ENCODE peak calls at places on chromosome 3, in six cellular contexts. P, G, W, D, Z and R are unnamed samples.

GRCh38 chr3:64928683-64929082 is 240.9 kb upstream of the ADAMTS9 start:
- DNase-seq in P (no peak), G (no peak), W (no peak), D (no peak), Z (no peak), R (no peak)

GRCh38 chr3:143436231-143436930 is 316.8 kb downstream of the CHST2 start:
- DNase-seq in P (peak; percentile 47), G (no peak), W (no peak), D (no peak), Z (no peak), R (no peak)

GRCh38 chr3:15754047-15754446 is 43.7 kb downstream of the ANKRD28 start:
- DNase-seq in P (peak; percentile 44), G (no peak), W (no peak), D (no peak), Z (no peak), R (no peak)

GRCh38 chr3:139301654-139302053 is 42.2 kb upstream of the MRPS22 start:
- DNase-seq in P (no peak), G (no peak), W (no peak), D (no peak), Z (no peak), R (no peak)

GRCh38 chr3:49840371-49840770 is 16.0 kb downstream of the TRAIP start:
- DNase-seq in P (no peak), G (no peak), W (no peak), D (no peak), Z (no peak), R (no peak)

GRCh38 chr3:38662544-38662943 is 13.1 kb upstream of the SCN5A start:
- DNase-seq in P (peak; percentile 43), G (no peak), W (no peak), D (no peak), Z (no peak), R (no peak)

GRCh38 chr3:58260261-58260731 is 22.7 kb downstream of the ABHD6 start:
- DNase-seq in P (peak; percentile 93), G (no peak), W (no peak), D (no peak), Z (no peak), R (no peak)

GRCh38 chr3:99429501-99429900 is 208.9 kb upstream of the COL8A1 start:
- DNase-seq in P (no peak), G (no peak), W (no peak), D (no peak), Z (no peak), R (no peak)

GRCh38 chr3:51949121-51949520 is 6.1 kb upstream of the GPR62 start:
- DNase-seq in P (no peak), G (no peak), W (no peak), D (no peak), Z (no peak), R (no peak)

GRCh38 chr3:50627407-50628051 is 10.6 kb downstream of the MAPKAPK3 start:
- DNase-seq in P (peak; percentile 69), G (no peak), W (peak; percentile 63), D (peak; percentile 83), Z (no peak), R (peak; percentile 38)

GRCh38 chr3:119457260-119457659 is 6.2 kb downstream of the TMEM39A start:
- DNase-seq in P (no peak), G (no peak), W (no peak), D (no peak), Z (no peak), R (no peak)

GRCh38 chr3:42118762-42119361 is 27.7 kb downstream of the TRAK1 start:
- DNase-seq in P (peak; percentile 49), G (no peak), W (no peak), D (no peak), Z (peak; percentile 13), R (peak; percentile 56)

GRCh38 chr3:132004571-132004970 is 30.2 kb downstream of the CPNE4 start:
- DNase-seq in P (no peak), G (no peak), W (no peak), D (no peak), Z (no peak), R (no peak)

GRCh38 chr3:123335007-123335670 is 113.8 kb downstream of the ADCY5 start:
- DNase-seq in P (no peak), G (no peak), W (peak; percentile 20), D (no peak), Z (no peak), R (no peak)

GRCh38 chr3:143538577-143538981 is 309.7 kb downstream of the SLC9A9 start:
- DNase-seq in P (peak; percentile 36), G (no peak), W (no peak), D (no peak), Z (no peak), R (no peak)

GRCh38 chr3:184541886-184542562 is 19.6 kb upstream of the EPHB3 start:
- DNase-seq in P (no peak), G (no peak), W (no peak), D (no peak), Z (no peak), R (no peak)

GRCh38 chr3:160981217-160981938 is 123.8 kb downstream of the B3GALNT1 start:
- DNase-seq in P (no peak), G (peak; percentile 14), W (no peak), D (no peak), Z (no peak), R (no peak)

GRCh38 chr3:9422712-9423424 is 25.5 kb downstream of the SETD5 start:
- DNase-seq in P (peak; percentile 98), G (peak; percentile 70), W (peak; percentile 38), D (peak; percentile 54), Z (peak; percentile 87), R (peak; percentile 87)

GRCh38 chr3:102105113-102105642 is 255.9 kb downstream of the NFKBIZ start:
- DNase-seq in P (no peak), G (no peak), W (no peak), D (no peak), Z (no peak), R (no peak)

GRCh38 chr3:119571688-119572087 is 7.6 kb upstream of the ADPRH start:
- DNase-seq in P (no peak), G (no peak), W (no peak), D (no peak), Z (no peak), R (no peak)

DNA sequence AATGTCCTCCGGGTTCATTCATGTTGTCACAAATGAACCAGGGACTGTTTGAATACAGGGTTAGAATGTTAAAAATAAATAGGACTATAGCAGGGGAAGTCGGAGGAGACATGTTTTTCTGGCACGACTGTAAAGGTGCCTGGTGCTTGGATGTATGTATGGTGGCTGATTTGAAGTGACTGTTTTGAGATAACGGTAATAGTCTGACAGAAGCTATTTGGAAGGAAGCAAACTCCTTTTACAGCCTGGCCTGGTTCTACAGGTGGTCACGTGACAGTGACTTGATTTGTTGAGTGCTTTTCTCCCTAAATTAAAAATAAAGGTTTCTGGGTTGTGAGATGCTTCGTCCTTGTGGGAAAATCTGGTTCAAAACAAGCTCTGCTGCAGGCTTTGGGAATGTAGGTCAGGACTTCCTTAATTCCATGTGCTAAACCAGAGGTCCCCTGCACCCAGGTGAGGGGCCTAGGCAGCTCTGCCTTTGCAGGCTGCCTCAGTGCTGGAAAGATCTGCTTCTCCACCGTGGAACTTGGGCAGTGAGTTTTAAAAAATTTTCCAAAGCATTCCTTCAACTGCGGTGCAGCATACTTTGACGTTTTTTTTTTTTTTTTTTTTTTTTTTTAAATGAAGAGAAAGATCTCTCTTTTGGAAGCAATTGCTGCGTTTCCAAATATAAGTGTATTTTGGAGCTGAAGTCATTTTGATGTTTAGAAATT is 30.7 kb downstream of the ITPR1 start:
- DNase-seq in P (no peak), G (no peak), W (no peak), D (no peak), Z (no peak), R (no peak)
- H3K27ac ChIP-seq in P (no peak overlapping the region), G (no peak overlapping the region), W (peak overlapping the region; percentile 57), D (no peak overlapping the region), Z (no peak overlapping the region), R (peak overlapping the region; percentile 44)

GRCh38 chr3:124431585-124431984 is 298.7 kb upstream of the UMPS start:
- DNase-seq in P (no peak), G (no peak), W (no peak), D (no peak), Z (no peak), R (no peak)

GRCh38 chr3:124424396-124424795 is 305.9 kb upstream of the UMPS start:
- DNase-seq in P (no peak), G (no peak), W (no peak), D (no peak), Z (no peak), R (no peak)

GRCh38 chr3:124434176-124434575 is 296.1 kb upstream of the UMPS start:
- DNase-seq in P (no peak), G (no peak), W (no peak), D (no peak), Z (no peak), R (no peak)

GRCh38 chr3:124428372-124429128 is 301.7 kb upstream of the UMPS start:
- DNase-seq in P (no peak), G (no peak), W (no peak), D (no peak), Z (no peak), R (no peak)

DNA sequence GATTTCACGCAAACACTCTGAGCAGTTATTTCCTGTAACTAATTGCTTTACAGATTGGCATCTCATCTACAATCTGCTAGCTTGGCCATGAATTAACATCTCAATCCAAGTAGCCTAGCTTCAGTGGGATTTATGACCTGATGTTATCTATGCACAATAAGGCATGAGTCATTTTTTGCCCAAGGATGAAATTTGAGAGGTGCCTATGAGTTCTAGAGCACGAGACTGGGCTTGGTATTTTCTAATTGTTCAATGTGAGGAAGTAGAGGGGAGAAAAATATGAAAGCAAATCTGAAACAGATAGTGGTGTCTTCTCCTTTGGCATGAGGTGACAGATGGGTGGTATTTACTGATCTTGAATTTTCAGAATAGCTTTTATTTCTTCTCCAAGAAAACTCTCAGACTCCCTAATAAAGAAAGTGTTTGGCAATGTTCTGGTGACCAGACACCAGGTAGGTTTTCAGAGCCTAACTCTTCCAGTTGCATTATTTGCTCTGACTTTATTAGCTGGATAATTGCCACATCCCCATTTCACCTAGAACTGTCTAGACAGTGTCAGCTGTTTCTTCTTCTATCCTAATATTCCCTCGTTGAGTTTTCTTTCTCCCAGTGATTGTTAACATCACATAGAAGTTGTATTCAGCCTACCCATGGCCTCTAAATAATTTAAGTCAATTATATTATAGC is 301.0 kb upstream of the UMPS start:
- DNase-seq in P (peak; percentile 53), G (no peak), W (no peak), D (no peak), Z (no peak), R (no peak)
- H3K9me3 ChIP-seq in P (peaks cover under 1% of the 10 kb centered on the region), G (no peaks in the 10 kb centered on the region), W (no peaks in the 10 kb centered on the region), D (no peaks in the 10 kb centered on the region), Z (no peaks in the 10 kb centered on the region), R (no peaks in the 10 kb centered on the region)

GRCh38 chr3:11712646-11713045 is 68.9 kb upstream of the VGLL4 start:
- DNase-seq in P (no peak), G (no peak), W (no peak), D (no peak), Z (no peak), R (no peak)
- H3K27ac ChIP-seq in P (no peak overlapping the region), G (no peak overlapping the region), W (no peak overlapping the region), D (no peak overlapping the region), Z (no peak overlapping the region), R (no peak overlapping the region)

DNA sequence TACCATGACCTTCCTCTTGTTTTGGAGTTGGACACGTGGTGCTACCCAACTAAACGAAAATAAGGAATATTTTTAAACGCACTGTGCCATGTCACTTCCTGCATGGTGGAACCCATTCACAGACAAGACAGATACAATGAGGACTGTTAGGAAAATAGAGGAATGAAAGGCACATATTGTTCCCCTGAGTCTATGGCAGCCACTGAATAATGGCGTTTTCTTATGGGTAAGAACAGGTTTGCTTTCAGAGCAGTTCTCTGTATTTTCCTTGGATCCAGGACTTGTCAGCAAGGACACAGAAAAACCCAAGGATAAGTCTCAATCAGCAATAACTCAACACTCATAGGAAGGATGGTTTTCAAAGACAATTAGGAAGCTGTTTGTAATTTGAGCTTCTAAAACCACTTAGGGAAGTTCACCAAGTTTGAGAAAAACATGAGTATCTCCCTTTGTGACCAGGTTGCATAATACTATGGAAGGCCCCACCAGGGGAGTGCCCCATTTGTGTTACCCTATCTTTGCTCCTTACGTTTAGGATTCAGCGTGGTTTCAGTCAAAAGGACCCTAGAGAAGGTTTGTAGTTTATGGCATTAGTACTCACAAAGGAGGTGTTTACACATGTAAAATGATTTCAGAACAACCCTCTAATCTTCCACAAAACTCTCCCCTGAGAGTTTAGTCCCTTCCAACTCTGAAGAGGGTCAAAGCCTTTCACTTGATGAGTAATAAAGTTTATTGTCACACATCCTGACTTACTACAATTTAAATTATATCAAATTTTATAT is 487.2 kb upstream of the ATP11B start:
- DNase-seq in P (no peak), G (no peak), W (no peak), D (no peak), Z (no peak), R (no peak)
- H3K9me3 ChIP-seq in P (peaks cover 12% of the 10 kb centered on the region), G (no peaks in the 10 kb centered on the region), W (peaks cover 7% of the 10 kb centered on the region), D (no peaks in the 10 kb centered on the region), Z (no peaks in the 10 kb centered on the region), R (no peaks in the 10 kb centered on the region)